ENCODE peak calls at places on chromosomes 7 and 10, in nine cellular contexts. J, F, I, E, A, B, Q, N and D are unnamed samples.

GRCh38 chr10:29858352-29859267 is 200.8 kb downstream of the JCAD start:
- DNase-seq in B (peak; percentile 67), I (no peak), Q (peak; percentile 74), F (peak; percentile 91), A (peak; percentile 54), E (peak; percentile 36), J (peak; percentile 56), N (no peak), D (peak; percentile 75)

GRCh38 chr7:157547611-157548010 is 210.8 kb downstream of the DNAJB6 start:
- DNase-seq in Q (no peak), A (no peak), E (no peak), B (no peak), F (peak; percentile 48), N (peak; percentile 72), J (peak; percentile 32), I (no peak), D (no peak)

GRCh38 chr10:2137549-2138174 is 400.3 kb upstream of the ADARB2 start:
- DNase-seq in I (no peak), E (no peak), F (no peak), A (peak; percentile 54), J (no peak), Q (no peak), N (no peak), B (no peak), D (peak; percentile 30)

GRCh38 chr10:89001024-89001423 is 10.4 kb downstream of the FAS start:
- DNase-seq in F (no peak), A (no peak), B (no peak), J (no peak), N (no peak), Q (no peak), E (no peak), I (no peak), D (no peak)

GRCh38 chr7:57384380-57384779 is 65.6 kb upstream of the ZNF716 start:
- DNase-seq in N (peak; percentile 38), J (no peak), Q (no peak), A (no peak), E (no peak), F (no peak), I (no peak), B (no peak), D (no peak)

GRCh38 chr7:106772655-106773108 is 92.4 kb upstream of the PIK3CG start:
- DNase-seq in N (no peak), B (no peak), I (no peak), J (no peak), Q (no peak), E (peak; percentile 55), A (no peak), F (no peak), D (no peak)

GRCh38 chr10:102831322-102832071 is 5.7 kb downstream of the CYP17A1 start:
- DNase-seq in B (no peak), J (no peak), I (no peak), Q (no peak), E (no peak), N (no peak), A (no peak), F (no peak), D (no peak)

GRCh38 chr10:114686013-114686412 is 27.9 kb upstream of the ABLIM1 start:
- DNase-seq in A (no peak), I (no peak), N (no peak), B (no peak), F (no peak), E (no peak), Q (no peak), J (no peak), D (no peak)

GRCh38 chr10:84429926-84430520 is 101.6 kb downstream of the CCSER2 start:
- DNase-seq in A (peak; percentile 87), N (peak; percentile 80), I (peak; percentile 68), E (peak; percentile 61), F (no peak), B (peak; percentile 58), Q (peak; percentile 23), J (peak; percentile 90), D (peak; percentile 82)

GRCh38 chr7:66522518-66522917 is 106.2 kb upstream of the KCTD7 start:
- DNase-seq in B (peak; percentile 44), F (no peak), J (no peak), Q (no peak), I (no peak), A (no peak), N (peak; percentile 70), E (no peak), D (peak; percentile 50)

GRCh38 chr10:20903635-20904390 is 6.7 kb upstream of the NEBL start:
- DNase-seq in B (no peak), A (no peak), E (no peak), N (no peak), Q (no peak), F (no peak), J (no peak), I (no peak), D (no peak)

GRCh38 chr7:152176797-152177196 is 151.3 kb downstream of the GALNT11 start:
- DNase-seq in F (no peak), J (no peak), I (no peak), N (no peak), B (no peak), Q (no peak), A (no peak), E (no peak), D (no peak)

GRCh38 chr10:110008518-110009339 is 945 bp downstream of the ADD3 start:
- DNase-seq in Q (peak; percentile 56), F (no peak), I (no peak), A (no peak), B (peak; percentile 25), E (no peak), N (peak; percentile 87), J (peak; percentile 68), D (peak; percentile 53)

GRCh38 chr10:51472154-51472553 is 227.2 kb downstream of the CSTF2T start:
- DNase-seq in B (no peak), N (no peak), A (no peak), J (no peak), F (no peak), Q (no peak), I (no peak), E (no peak), D (no peak)

GRCh38 chr10:3090914-3091313 is 23.6 kb downstream of the PFKP start:
- DNase-seq in J (no peak), B (peak; percentile 85), A (no peak), N (no peak), F (no peak), I (no peak), E (peak; percentile 73), Q (peak; percentile 72), D (no peak)

GRCh38 chr7:33982425-33982786 is 77.1 kb downstream of the BMPER start:
- DNase-seq in Q (no peak), B (no peak), N (no peak), I (no peak), A (no peak), F (no peak), J (no peak), E (peak; percentile 33), D (peak; percentile 22)
- TF ChIP-seq CTCF in Q (no peak), B (peak; percentile 22), N (no peak), I (peak; percentile 17), A (peak; percentile 73), F (no peak), J (no peak), E (peak; percentile 60), D (no peak)

DNA sequence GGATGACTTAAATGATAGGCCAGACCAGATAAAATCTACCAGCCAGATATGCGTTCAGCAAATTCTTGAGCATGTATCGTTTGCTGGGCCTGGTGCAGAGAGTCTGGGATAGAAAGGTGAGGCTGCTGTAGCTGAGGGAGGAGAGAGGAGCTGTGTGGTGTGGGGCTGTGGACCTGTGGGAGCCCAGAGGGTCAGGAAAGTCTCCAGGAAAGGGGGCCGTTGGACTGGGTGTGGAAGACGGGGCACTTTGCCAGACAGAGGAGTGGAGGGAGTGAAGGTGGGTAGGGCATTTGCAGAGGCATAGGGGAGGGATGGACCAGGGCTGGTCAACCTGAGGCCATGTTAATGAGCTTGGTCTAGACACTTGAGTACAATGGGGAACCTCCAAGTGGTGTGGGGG is 124.7 kb upstream of the UNC5B start:
- DNase-seq in J (peak; percentile 27), Q (peak; percentile 2), N (no peak), A (peak; percentile 24), F (peak; percentile 40), B (no peak), E (no peak), I (peak; percentile 3), D (peak; percentile 3)
- H3K4me1 ChIP-seq in J (no peaks in the 10 kb centered on the region), Q (no peaks in the 10 kb centered on the region), N (no peaks in the 10 kb centered on the region), A (peaks cover 14% of the 10 kb centered on the region), F (no peaks in the 10 kb centered on the region), B (no peaks in the 10 kb centered on the region), E (no peaks in the 10 kb centered on the region), I (no peaks in the 10 kb centered on the region), D (no peaks in the 10 kb centered on the region)

GRCh38 chr7:6637544-6638229 is 569 bp downstream of the ZNF316 start:
- DNase-seq in B (peak; percentile 39), E (no peak), N (peak; percentile 92), F (no peak), I (peak; percentile 94), A (peak; percentile 66), Q (no peak), J (peak; percentile 77), D (no peak)

GRCh38 chr7:6634021-6634420 is 3.1 kb upstream of the ZNF316 start:
- DNase-seq in E (no peak), B (no peak), F (no peak), J (no peak), I (no peak), Q (no peak), N (no peak), A (no peak), D (no peak)

GRCh38 chr7:6639627-6640026 is 2.5 kb downstream of the ZNF316 start:
- DNase-seq in E (no peak), A (no peak), B (no peak), Q (no peak), I (no peak), J (no peak), N (no peak), F (no peak), D (no peak)

GRCh38 chr7:6639032-6639431 is 1.9 kb downstream of the ZNF316 start:
- DNase-seq in Q (no peak), E (no peak), I (no peak), F (no peak), A (no peak), N (no peak), B (no peak), J (no peak), D (no peak)

DNA sequence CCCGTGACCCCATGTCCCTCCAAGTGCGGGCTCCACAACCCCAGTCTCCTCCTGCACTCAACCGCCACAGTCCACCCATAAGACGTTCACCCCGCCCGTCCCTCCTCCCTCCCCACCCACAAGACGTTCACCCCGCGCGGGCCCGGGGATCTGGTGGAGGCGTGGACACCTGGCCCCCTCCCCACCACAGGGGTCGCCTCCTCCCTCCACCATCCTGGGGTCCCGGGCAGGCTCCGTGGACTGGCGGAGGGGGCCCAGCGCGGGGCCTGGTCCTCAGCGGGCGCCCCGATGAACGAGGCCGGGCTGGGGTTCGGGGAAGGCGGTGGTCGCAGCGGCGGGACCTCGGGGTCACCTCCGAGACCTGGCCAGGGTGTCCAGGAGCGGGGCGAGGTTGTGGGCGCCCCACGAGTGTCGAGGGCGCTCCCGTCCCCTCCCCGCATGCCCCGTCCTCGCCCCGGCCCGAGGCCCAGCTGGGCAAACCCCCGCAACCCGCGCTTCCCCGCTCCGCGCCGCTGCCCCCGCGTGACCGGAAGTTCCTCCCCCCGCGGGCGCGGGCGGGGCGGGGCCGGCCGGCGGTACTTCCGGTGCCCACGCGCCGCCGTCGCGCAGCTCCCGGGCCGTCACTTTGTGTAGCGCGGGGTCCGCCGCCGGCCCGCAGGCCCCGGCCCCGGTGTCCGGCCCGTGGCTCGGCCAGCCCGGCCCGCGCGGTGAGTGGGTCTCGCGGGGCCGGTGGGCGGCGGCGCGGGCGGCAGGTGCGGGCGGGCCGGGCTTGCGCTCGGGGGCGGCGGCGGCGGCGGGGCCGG is at the start of gene ZNF316:
- DNase-seq in E (no peak), N (peak; percentile 94), F (peak; percentile 82), I (peak; percentile 87), J (peak; percentile 79), B (peak; percentile 53), Q (peak; percentile 29), A (no peak), D (peak; percentile 61)
- TF ChIP-seq POLR2A in E (no peak), N (no peak), F (no peak), I (peak; percentile 56), J (peak; percentile 38), B (peak; percentile 46), Q (peak; percentile 53), A (no peak), D (no peak)

GRCh38 chr7:116788542-116789197 is 73.7 kb upstream of the CAPZA2 start:
- DNase-seq in J (no peak), B (no peak), N (no peak), I (no peak), E (no peak), Q (no peak), A (no peak), F (no peak), D (no peak)
- TF ChIP-seq CTCF in J (no peak), B (no peak), N (no peak), I (no peak), E (no peak), Q (no peak), A (no peak), F (no peak), D (no peak)